ENCODE peak calls at places on chromosomes 3 and 15, in five cellular contexts. V is tibial nerve, P is transverse colon, W is K562, K is body of pancreas. H is an unnamed sample. For H3K4me1, the result is how much of the 10 kb centered on the place peaks cover.

GRCh38 chr3:109137766-109138165 is 1.2 kb downstream of the C3orf85 start:
- DNase-seq in V (no peak), P (no peak), W (no peak), K (no peak), H (no peak)

GRCh38 chr3:32872487-32873382 is 54.9 kb downstream of the TRIM71 start:
- DNase-seq in V (peak), P (peak), W (no peak), K (peak), H (no peak)

GRCh38 chr3:32200490-32200889 is 38.0 kb upstream of the CMTM8 start:
- DNase-seq in V (peak), P (no peak), W (no peak), K (peak), H (no peak)

GRCh38 chr3:171225101-171225674 is 198.7 kb upstream of the SLC2A2 start:
- DNase-seq in V (no peak), P (no peak), W (no peak), K (no peak), H (no peak)

GRCh38 chr3:119911748-119912147 is 129.8 kb downstream of the NR1I2 start:
- DNase-seq in V (no peak), P (no peak), W (no peak), K (no peak), H (no peak)

GRCh38 chr15:99247063-99247462 is 2.3 kb downstream of the TTC23 start:
- DNase-seq in V (no peak), P (no peak), W (no peak), K (no peak), H (no peak)

GRCh38 chr3:98329392-98330124 is 24.1 kb upstream of the OR5K4 start:
- DNase-seq in V (no peak), P (peak), W (peak), K (peak), H (no peak)

GRCh38 chr3:71921036-71921435 is 136.1 kb upstream of the PROK2 start:
- DNase-seq in V (no peak), P (no peak), W (no peak), K (no peak), H (no peak)

GRCh38 chr15:77030928-77031375 is 36.0 kb downstream of the PSTPIP1 start:
- DNase-seq in V (peak), P (peak), W (no peak), K (peak), H (peak)

GRCh38 chr3:17730318-17730967 is 12.0 kb downstream of the TBC1D5 start:
- DNase-seq in V (no peak), P (peak), W (peak), K (peak), H (no peak)

DNA sequence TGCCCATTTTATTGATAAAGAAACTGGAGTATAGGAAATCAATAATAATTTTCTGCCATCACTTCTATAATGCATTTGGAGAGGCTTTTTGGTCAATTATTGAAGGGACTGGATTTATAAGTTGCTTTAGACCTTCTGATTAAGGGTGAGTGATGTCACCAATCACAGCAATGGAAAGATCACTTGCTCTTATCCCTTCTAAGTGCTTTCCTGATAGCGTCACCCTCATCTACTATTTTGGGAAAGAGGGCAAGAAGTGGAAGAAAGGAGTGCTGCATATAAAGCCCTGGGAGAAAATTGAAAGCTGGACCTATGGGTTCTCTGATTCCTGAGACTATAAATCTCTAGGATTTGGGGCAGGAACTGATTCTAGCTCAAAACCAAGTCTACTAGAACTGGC is 771.3 kb downstream of the AGBL1 start:
- DNase-seq in V (no peak), P (no peak), W (no peak), K (no peak), H (no peak)
- H3K4me1 ChIP-seq in V (under half), P (under half), W (under half), K (under half), H (under half)

GRCh38 chr3:11641683-11642407 is 1.9 kb downstream of the VGLL4 start:
- DNase-seq in V (no peak), P (no peak), W (peak), K (peak), H (no peak)

GRCh38 chr3:11641316-11641682 is 2.4 kb downstream of the VGLL4 start:
- DNase-seq in V (no peak), P (no peak), W (no peak), K (no peak), H (no peak)

GRCh38 chr3:11640009-11640673 is 3.6 kb downstream of the VGLL4 start:
- DNase-seq in V (no peak), P (no peak), W (no peak), K (no peak), H (no peak)

GRCh38 chr3:11642455-11643162 is 1.1 kb downstream of the VGLL4 start:
- DNase-seq in V (peak), P (peak), W (peak), K (peak), H (peak)

GRCh38 chr3:11643212-11644087 is at the start of gene VGLL4:
- DNase-seq in V (peak), P (peak), W (peak), K (peak), H (peak)
- TF ChIP-seq CTCF in V (no peak), P (no peak), W (peak), K (no peak), H (no peak)

GRCh38 chr15:67177750-67178149 is 76.7 kb downstream of the AAGAB start:
- DNase-seq in V (no peak), P (no peak), W (no peak), K (no peak), H (no peak)

GRCh38 chr15:67180035-67180434 is 74.4 kb downstream of the AAGAB start:
- DNase-seq in V (no peak), P (no peak), W (no peak), K (no peak), H (no peak)

GRCh38 chr15:67180514-67181191 is 73.8 kb downstream of the AAGAB start:
- DNase-seq in V (no peak), P (no peak), W (no peak), K (no peak), H (peak)

GRCh38 chr15:67179411-67179995 is 75.0 kb downstream of the AAGAB start:
- DNase-seq in V (no peak), P (no peak), W (no peak), K (no peak), H (no peak)

DNA sequence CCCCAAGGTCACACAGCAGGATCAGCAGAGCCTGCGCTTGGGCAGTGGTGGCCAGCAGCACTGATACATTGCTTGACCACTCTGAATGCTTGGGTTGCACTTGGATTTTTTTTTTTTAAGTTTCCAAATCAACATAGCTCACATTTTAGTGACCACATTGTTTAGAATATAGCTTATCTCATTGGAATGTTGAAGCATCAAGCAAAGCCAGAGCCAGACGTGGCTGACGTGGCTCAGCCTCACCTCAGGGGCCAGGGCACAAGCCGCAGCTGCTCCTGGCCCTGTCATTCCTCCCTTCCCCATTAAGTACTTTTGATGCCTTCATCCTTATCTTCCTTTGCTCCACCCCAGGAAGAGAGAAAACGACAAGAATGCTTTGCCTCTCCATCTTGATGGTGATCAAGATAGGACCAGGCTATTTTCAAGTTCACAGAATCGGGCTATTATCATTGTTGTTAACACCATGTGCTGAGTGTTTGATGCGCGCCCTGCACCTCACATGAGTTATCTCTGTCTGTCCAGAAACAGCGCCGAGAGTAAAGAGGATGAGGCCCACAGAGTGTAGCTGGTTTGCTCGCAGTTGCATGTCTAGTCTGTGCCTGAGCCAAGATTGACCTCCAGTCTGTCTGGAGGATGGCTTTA is 75.8 kb downstream of the AAGAB start:
- DNase-seq in V (no peak), P (no peak), W (peak), K (no peak), H (no peak)
- TF ChIP-seq POLR2A in V (no peak), P (no peak), W (no peak), K (no peak), H (no peak)

GRCh38 chr3:106830334-106830733 is 546.9 kb upstream of the CCDC54 start:
- DNase-seq in V (no peak), P (no peak), W (no peak), K (no peak), H (no peak)
- H3K4me1 ChIP-seq in V (under half), P (under half), W (under half), K (under half), H (under half)

H was measured in suprapubic skin.